ENCODE peak calls at places on chromosomes 3 and 15, in eight cellular contexts. G, A, J, X, M, I, R and S are unnamed samples.

GRCh38 chr15:100476805-100477204 is 51.9 kb downstream of the CERS3 start:
- DNase-seq in X (no peak), R (no peak), M (no peak), A (no peak), G (no peak), I (no peak), J (no peak), S (no peak)

GRCh38 chr3:72818092-72818721 is 30.0 kb downstream of the SHQ1 start:
- DNase-seq in M (peak), G (peak), X (no peak), J (no peak), A (no peak), R (peak), I (peak), S (no peak)

GRCh38 chr3:5264093-5264610 is 76.6 kb downstream of the EDEM1 start:
- DNase-seq in M (no peak), A (peak), X (no peak), G (no peak), I (peak), J (no peak), R (no peak), S (no peak)

GRCh38 chr15:68372291-68372811 is 59.6 kb downstream of the ITGA11 start:
- DNase-seq in X (no peak), J (peak), I (no peak), G (peak), M (peak), A (no peak), R (peak), S (no peak)

GRCh38 chr15:69980311-69981059 is 117.2 kb downstream of the TLE3 start:
- DNase-seq in R (no peak), M (no peak), J (no peak), X (no peak), I (no peak), G (no peak), A (no peak), S (no peak)

GRCh38 chr15:84690342-84690741 is 25.6 kb downstream of the SEC11A start:
- DNase-seq in I (no peak), A (no peak), R (no peak), M (no peak), J (no peak), X (no peak), G (no peak), S (no peak)

GRCh38 chr3:54915976-54916375 is 11.9 kb downstream of the LRTM1 start:
- DNase-seq in I (no peak), M (no peak), A (no peak), J (no peak), X (no peak), R (no peak), G (no peak), S (no peak)

GRCh38 chr15:25208735-25209134 is 230.1 kb downstream of the UBE3A start:
- DNase-seq in R (no peak), J (no peak), I (no peak), G (no peak), X (no peak), A (no peak), M (no peak), S (no peak)

GRCh38 chr3:119918992-119919933 is 137.4 kb downstream of the NR1I2 start:
- DNase-seq in G (no peak), X (no peak), A (no peak), R (no peak), M (no peak), I (no peak), J (no peak), S (no peak)

GRCh38 chr15:73560501-73561117 is 72.6 kb downstream of the NPTN start:
- DNase-seq in M (peak), A (peak), G (peak), J (no peak), X (no peak), R (peak), I (peak), S (peak)

GRCh38 chr3:179949428-179949827 is 87.3 kb downstream of the PEX5L start:
- DNase-seq in A (no peak), X (no peak), M (no peak), G (no peak), J (no peak), I (no peak), R (no peak), S (no peak)

GRCh38 chr15:29873942-29874341 is 51.7 kb upstream of the TJP1 start:
- DNase-seq in I (no peak), G (no peak), A (no peak), M (no peak), X (no peak), J (no peak), R (no peak), S (no peak)

GRCh38 chr3:168094877-168095610 is 680 bp downstream of the GOLIM4 start:
- DNase-seq in G (peak), M (peak), R (peak), A (no peak), J (peak), I (peak), X (no peak), S (peak)

GRCh38 chr3:12643010-12643380 is 20.9 kb downstream of the RAF1 start:
- DNase-seq in A (no peak), M (no peak), R (no peak), I (no peak), G (no peak), X (no peak), J (no peak), S (no peak)

GRCh38 chr3:115397433-115397832 is 225.9 kb upstream of the GAP43 start:
- DNase-seq in J (no peak), R (no peak), I (peak), A (no peak), X (no peak), M (peak), G (peak), S (no peak)

GRCh38 chr3:113832477-113833164 is 6.0 kb upstream of the GRAMD1C start:
- DNase-seq in G (no peak), A (no peak), I (no peak), J (no peak), R (no peak), M (no peak), X (no peak), S (no peak)

GRCh38 chr3:45688194-45688881 is 858 bp upstream of the SACM1L start:
- DNase-seq in R (peak), I (peak), G (no peak), X (no peak), J (no peak), A (no peak), M (peak), S (no peak)

GRCh38 chr3:120162400-120162799 is 68.2 kb upstream of the GSK3B start:
- DNase-seq in A (no peak), G (peak), J (no peak), M (no peak), X (no peak), R (no peak), I (peak), S (no peak)

GRCh38 chr15:70048196-70048565 is 49.5 kb downstream of the TLE3 start:
- DNase-seq in I (no peak), M (no peak), G (no peak), R (no peak), A (no peak), J (peak), X (no peak), S (no peak)

GRCh38 chr15:34837246-34838016 is 42.1 kb upstream of the ACTC1 start:
- DNase-seq in J (no peak), G (peak), R (peak), X (no peak), I (peak), A (no peak), M (peak), S (no peak)

GRCh38 chr3:100099621-100100020 is 14.7 kb downstream of the FILIP1L start:
- DNase-seq in G (peak), A (no peak), X (no peak), R (no peak), I (no peak), M (no peak), J (no peak), S (no peak)

GRCh38 chr3:106212658-106213222 is 343.9 kb upstream of the CBLB start:
- DNase-seq in J (no peak), I (peak), X (no peak), G (peak), A (no peak), R (no peak), M (peak), S (no peak)

GRCh38 chr3:127598841-127599570 is 795 bp downstream of the MCM2 start:
- DNase-seq in G (no peak), X (no peak), M (peak), A (no peak), J (no peak), I (no peak), R (no peak), S (no peak)